ENCODE peak calls at places on chromosomes 2 and 18, in nine cellular contexts. J, H, Z, C, I, L, X, G and T are unnamed samples.

GRCh38 chr2:236284208-236284607 is 20.0 kb upstream of the ASB18 start:
- DNase-seq in G (no peak), J (no peak), C (no peak), I (no peak), X (no peak), Z (no peak), H (no peak), L (no peak), T (no peak)

GRCh38 chr2:148560501-148560900 is 84.0 kb upstream of the EPC2 start:
- DNase-seq in I (no peak), G (no peak), Z (no peak), C (no peak), L (no peak), H (no peak), J (no peak), X (no peak), T (no peak)

GRCh38 chr18:10401489-10401888 is 52.9 kb upstream of the APCDD1 start:
- DNase-seq in C (no peak), G (no peak), I (no peak), X (no peak), J (no peak), H (no peak), Z (no peak), L (no peak), T (no peak)

GRCh38 chr2:38409136-38409903 is 32.2 kb upstream of the ATL2 start:
- DNase-seq in I (no peak), L (peak), G (no peak), Z (peak), H (peak), X (no peak), C (no peak), J (peak), T (no peak)

GRCh38 chr2:161045726-161046125 is 114.5 kb upstream of the TANK start:
- DNase-seq in I (no peak), J (no peak), X (no peak), H (no peak), Z (no peak), G (no peak), L (no peak), C (no peak), T (no peak)

GRCh38 chr2:197354169-197354558 is 43.6 kb upstream of the ANKRD44 start:
- DNase-seq in J (no peak), H (no peak), I (no peak), Z (no peak), X (no peak), L (no peak), G (no peak), C (no peak), T (no peak)

GRCh38 chr18:76610933-76611749 is 116.1 kb upstream of the ZNF516 start:
- DNase-seq in J (no peak), G (no peak), C (no peak), H (peak), Z (no peak), I (no peak), X (no peak), L (peak), T (no peak)

GRCh38 chr2:17757321-17757720 is 3.4 kb downstream of the GEN1 start:
- DNase-seq in Z (no peak), C (no peak), I (peak), J (no peak), X (peak), H (no peak), L (no peak), G (no peak), T (no peak)

GRCh38 chr2:228841877-228842276 is 429.2 kb downstream of the PID1 start:
- DNase-seq in J (no peak), C (no peak), G (no peak), I (no peak), L (no peak), Z (no peak), H (no peak), X (no peak), T (no peak)

GRCh38 chr18:7358989-7359726 is 128.3 kb downstream of the LRRC30 start:
- DNase-seq in J (no peak), I (no peak), X (no peak), H (no peak), L (no peak), C (no peak), Z (no peak), G (no peak), T (no peak)

GRCh38 chr2:37350034-37350433 is 5.6 kb downstream of the QPCT start:
- DNase-seq in H (no peak), L (no peak), I (peak), X (peak), G (no peak), C (no peak), Z (no peak), J (no peak), T (no peak)

GRCh38 chr2:144111443-144111842 is 408.5 kb downstream of the ZEB2 start:
- DNase-seq in X (no peak), C (no peak), Z (no peak), I (no peak), J (no peak), G (peak), H (no peak), L (no peak), T (no peak)

DNA sequence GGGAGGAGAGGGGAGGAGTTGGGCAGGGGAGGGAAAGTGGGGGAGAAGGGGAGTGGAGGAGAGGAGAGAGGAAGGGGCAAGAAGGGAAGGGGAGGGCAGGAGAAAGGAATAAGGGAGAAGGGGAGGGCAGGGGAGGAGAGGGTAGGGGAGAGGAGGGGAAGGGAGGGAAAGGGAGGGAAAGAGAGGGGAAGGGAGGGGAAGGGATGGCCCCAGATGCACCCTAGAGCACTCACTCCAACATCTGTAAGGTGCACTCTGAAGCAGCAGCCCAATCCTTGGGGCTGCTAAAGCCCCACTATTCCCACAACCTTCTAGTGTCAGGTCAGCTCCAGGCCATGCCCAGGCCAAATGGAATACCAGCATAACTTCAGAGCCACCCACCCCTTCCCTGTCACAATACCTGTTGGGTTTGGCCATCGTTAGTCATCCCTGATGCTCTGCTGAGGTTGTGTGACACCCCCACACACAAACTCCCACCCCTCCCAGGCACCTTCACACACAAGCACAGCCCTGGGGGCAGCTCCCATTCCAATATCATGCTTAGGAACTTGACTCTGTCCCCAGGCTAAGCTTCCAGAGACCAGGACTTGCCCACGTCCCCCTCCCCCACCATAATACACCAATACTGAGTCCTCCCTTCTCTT is 55.6 kb upstream of the PKDCC start:
- DNase-seq in J (no peak), G (no peak), X (no peak), I (no peak), H (no peak), C (no peak), Z (no peak), L (no peak), T (no peak)
- TF ChIP-seq EP300 in J (no peak), G (no peak), X (no peak), I (no peak), H (no peak), C (no peak), Z (no peak), L (no peak), T (no peak)

GRCh38 chr2:68901199-68901515 is 30.0 kb upstream of the BMP10 start:
- DNase-seq in I (peak), L (no peak), X (no peak), G (no peak), Z (no peak), H (no peak), C (no peak), J (no peak), T (no peak)

GRCh38 chr2:68905116-68905515 is 33.9 kb upstream of the BMP10 start:
- DNase-seq in G (no peak), X (no peak), Z (no peak), I (no peak), L (no peak), H (no peak), C (no peak), J (no peak), T (no peak)

GRCh38 chr2:68901561-68901960 is 30.4 kb upstream of the BMP10 start:
- DNase-seq in C (no peak), Z (no peak), G (no peak), X (no peak), I (no peak), H (no peak), L (no peak), J (no peak), T (no peak)

GRCh38 chr2:68900496-68901198 is 29.4 kb upstream of the BMP10 start:
- DNase-seq in X (no peak), I (no peak), J (no peak), G (no peak), C (no peak), Z (no peak), H (no peak), L (no peak), T (no peak)
- TF ChIP-seq CTCF in X (no peak), I (no peak), J (no peak), G (no peak), C (no peak), Z (no peak), H (no peak), L (no peak), T (no peak)

DNA sequence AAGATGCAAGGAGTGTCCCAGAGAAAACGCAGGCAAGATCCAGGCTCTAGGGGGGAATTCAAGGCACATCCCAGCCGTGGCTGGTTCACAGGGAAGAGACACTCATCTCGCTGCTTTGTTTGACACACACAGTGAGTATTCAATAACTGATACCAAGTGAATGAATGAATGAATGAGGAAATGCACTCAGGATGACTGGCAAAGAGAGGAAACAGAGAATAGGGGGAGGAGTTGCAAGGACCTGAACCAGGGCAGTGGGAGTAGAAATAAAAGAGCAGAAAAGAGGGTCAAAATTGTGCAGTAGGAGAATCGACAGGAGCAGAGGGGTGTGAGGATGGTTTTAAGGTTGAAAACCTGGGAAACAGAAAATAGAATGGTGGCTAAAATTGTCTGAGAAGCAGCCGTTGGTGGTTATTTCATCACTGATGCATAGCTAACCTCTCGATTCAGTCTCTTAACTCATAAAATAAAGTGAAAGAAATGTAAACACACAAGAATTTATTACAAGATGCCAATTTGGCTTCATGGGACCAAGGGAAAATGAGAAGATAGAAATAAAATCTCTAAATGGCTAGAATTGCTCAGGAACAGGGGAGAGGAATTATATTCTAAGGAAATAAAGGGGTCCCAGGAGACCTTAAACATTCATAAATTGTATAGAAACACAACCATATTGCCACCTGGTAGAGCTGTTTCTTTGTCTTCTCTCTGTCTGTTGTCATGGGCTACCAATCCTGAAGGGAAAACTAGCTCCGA is 63.9 kb upstream of the PHLPP1 start:
- DNase-seq in H (no peak), G (no peak), X (no peak), Z (no peak), L (no peak), C (no peak), I (no peak), J (no peak), T (no peak)
- H3K4me3 ChIP-seq in H (no peak), G (no peak), X (no peak), Z (no peak), L (no peak), C (no peak), I (no peak), J (no peak), T (no peak)

DNA sequence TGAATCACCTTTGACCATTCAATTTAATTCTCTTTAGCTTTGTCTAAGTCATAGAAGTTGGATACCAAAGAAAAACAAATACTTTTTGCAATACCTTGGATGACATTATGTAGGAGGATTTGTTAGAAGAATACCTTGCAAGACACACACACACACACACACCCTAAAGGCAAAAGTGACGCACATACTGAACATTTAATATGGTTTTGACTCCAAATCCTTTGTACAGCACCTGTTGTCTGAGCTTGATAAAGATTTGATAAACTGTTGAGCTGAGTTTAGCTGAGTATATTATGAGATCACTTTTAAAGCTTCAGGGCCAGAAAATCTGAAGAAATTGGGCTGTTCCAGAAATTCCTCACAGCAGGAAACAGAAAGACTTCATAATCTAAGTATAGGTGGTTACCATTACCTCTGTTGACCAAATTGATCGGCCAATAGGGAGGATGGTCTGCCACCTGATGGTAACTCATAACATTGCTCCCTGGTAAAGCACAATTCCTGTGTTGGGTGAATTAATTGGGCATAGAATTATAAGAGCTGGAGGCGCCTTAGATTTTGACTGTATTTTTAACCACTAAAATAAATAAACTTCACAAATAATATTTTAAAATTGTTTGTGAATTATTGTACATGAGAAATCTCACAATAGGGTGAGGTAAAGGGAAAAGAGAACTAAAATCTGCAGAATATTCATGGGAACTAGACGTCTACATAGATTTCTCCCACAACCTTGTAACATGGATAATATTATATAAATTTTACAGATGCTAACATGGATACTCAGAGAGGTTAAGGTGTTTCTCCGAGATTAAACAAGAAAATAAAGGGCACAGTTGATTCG is 21.9 kb upstream of the RPIA start:
- DNase-seq in L (no peak), Z (no peak), C (peak), H (peak), X (peak), I (peak), J (no peak), G (peak), T (no peak)
- TF ChIP-seq EP300 in L (no peak), Z (no peak), C (no peak), H (no peak), X (no peak), I (no peak), J (no peak), G (no peak), T (no peak)

GRCh38 chr2:112809112-112809511 is 24.8 kb upstream of the IL1A start:
- DNase-seq in J (no peak), H (no peak), L (no peak), C (no peak), X (no peak), Z (no peak), I (peak), G (no peak), T (no peak)

GRCh38 chr2:112803691-112804521 is 19.6 kb upstream of the IL1A start:
- DNase-seq in I (peak), X (no peak), J (no peak), H (no peak), L (no peak), Z (no peak), G (peak), C (peak), T (no peak)

GRCh38 chr2:112805542-112805941 is 21.2 kb upstream of the IL1A start:
- DNase-seq in I (no peak), H (no peak), Z (no peak), L (no peak), G (no peak), J (no peak), C (no peak), X (no peak), T (no peak)

GRCh38 chr2:112811276-112811831 is 25.2 kb downstream of the IL1B start:
- DNase-seq in X (no peak), L (no peak), G (no peak), C (no peak), I (no peak), J (no peak), Z (no peak), H (no peak), T (no peak)

DNA sequence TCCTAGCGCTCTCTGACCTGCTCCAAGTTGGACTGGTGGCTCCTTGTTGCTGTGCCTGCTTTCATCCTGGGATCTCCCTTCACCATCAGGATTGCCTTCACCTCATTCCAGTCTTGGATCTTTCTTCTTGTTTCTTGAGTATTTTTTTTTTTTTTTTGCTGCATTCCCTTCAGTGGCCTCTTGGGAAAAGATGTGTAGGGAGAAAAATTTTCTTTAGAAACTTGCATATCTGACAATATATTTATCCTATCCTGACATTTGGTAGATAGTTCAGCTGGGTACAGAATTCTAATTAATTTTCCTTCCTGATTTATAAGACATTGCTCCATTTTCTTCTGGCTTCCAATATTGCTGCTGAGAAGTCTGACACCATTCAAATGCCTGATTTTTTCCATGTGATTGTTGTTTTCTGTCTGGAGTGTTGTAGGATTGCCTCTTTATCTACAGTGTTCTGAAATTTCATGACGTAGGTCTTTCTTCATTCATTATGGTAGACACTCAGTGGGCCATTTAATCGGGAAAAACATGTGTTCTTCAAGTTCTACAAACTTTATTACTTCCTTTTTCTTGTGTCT is 23.0 kb upstream of the IL1A start:
- DNase-seq in L (no peak), Z (no peak), I (no peak), C (no peak), J (no peak), G (no peak), H (no peak), X (no peak), T (no peak)
- TF ChIP-seq CTCF in L (no peak), Z (no peak), I (no peak), C (no peak), J (peak), G (no peak), H (no peak), X (peak), T (no peak)

DNA sequence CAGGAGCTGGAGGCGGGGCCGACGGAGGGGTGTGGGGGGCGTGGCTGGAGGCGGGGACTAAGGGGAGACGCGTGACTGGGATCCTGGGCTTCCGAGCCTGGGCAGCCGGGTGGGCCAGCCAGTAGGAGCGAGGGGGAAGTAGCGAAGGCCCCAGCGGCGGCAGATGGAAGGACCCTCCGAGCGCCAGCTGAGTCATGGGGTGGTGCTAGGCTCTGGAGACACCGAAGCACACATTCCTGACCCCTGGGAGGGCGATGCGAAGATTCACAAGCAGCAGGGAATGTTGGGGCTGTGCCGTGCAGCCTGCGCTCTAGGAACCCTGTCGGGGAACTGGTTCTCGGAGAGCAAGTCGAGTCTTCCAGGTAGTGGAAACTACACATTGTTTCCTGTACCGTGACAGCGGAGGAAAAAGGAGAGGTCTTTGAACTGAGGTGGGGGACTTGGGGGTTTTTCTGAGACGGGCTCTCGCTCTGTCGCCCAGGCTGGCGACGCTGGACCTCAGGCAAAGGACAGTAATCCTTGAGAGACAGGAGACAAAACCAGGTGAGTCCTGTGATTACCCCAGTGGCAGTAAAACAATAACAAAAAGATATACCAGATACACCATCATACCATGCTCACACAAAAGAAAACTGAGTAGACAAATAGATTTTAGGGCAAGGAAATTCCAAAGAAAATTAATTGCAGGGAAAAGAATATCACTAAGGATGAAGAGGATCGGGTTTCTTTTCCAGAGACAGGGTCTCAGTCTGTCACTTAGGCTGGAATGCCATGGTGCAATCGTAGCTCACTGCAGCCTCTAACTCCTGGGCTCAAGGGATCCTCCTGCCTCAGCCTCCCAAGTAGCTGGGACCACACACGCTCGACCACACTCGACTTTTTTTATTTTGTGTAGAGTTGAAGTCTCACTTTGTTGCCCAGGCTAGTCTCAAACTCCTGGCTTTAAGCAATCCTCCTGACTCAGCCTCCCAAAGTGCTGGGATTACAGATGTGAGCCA is 828 bp upstream of the AFG3L2 start:
- DNase-seq in C (peak), H (no peak), L (no peak), J (no peak), Z (no peak), X (no peak), I (no peak), G (peak), T (no peak)
- H3K4me3 ChIP-seq in C (peak), H (peak), L (peak), J (peak), Z (peak), X (peak), I (peak), G (peak), T (peak)